ENCODE peak calls at places on chromosomes 16 and 17, in ten cellular contexts. I is sigmoid colon; J is colonic mucosa; B is effector memory CD4-positive, alpha-beta T cell; E is GM12878; L is neuronal stem cell; G is A549; W is IMR-90; N is stomach; P is left ventricle myocardium inferior. T is an unnamed sample. For H3K4me1, the result is how much of the 10 kb centered on the place peaks cover.

GRCh38 chr17:16438557-16439302 is 23.4 kb downstream of the TRPV2 start:
- DNase-seq in I (peak), J (peak), B (peak), E (peak), L (peak), G (peak), W (peak), N (peak), P (peak), T (peak)

GRCh38 chr16:51382940-51383339 is 231.9 kb upstream of the SALL1 start:
- DNase-seq in I (no peak), J (no peak), B (no peak), E (no peak), L (no peak), G (no peak), W (no peak), N (no peak), P (no peak), T (no peak)

GRCh38 chr16:25052530-25052929 is 37.4 kb upstream of the ARHGAP17 start:
- DNase-seq in I (no peak), J (no peak), B (no peak), E (no peak), L (no peak), G (no peak), W (no peak), N (peak), P (peak), T (no peak)

GRCh38 chr17:3762922-3763776 is 37.8 kb downstream of the ITGAE start:
- DNase-seq in I (no peak), J (no peak), B (no peak), E (peak), L (no peak), G (no peak), W (no peak), N (no peak), P (no peak), T (no peak)

GRCh38 chr17:35972945-35973332 is 8.4 kb downstream of the CCL16 start:
- DNase-seq in I (no peak), J (no peak), B (no peak), E (no peak), L (no peak), G (no peak), W (no peak), N (no peak), P (no peak), T (no peak)

GRCh38 chr16:14284930-14285541 is 213.9 kb downstream of the MRTFB start:
- DNase-seq in I (peak), J (no peak), B (no peak), E (no peak), L (no peak), G (peak), W (no peak), N (peak), P (peak), T (no peak)

GRCh38 chr16:79716645-79717323 is 116.2 kb upstream of the MAF start:
- DNase-seq in I (no peak), J (no peak), B (no peak), E (no peak), L (no peak), G (no peak), W (no peak), N (no peak), P (no peak), T (no peak)

GRCh38 chr17:13704333-13704732 is 102.6 kb upstream of the HS3ST3A1 start:
- DNase-seq in I (no peak), J (no peak), B (no peak), E (no peak), L (no peak), G (no peak), W (peak), N (no peak), P (no peak), T (no peak)

GRCh38 chr17:44607836-44608690 is 48.2 kb upstream of the MEIOC start:
- DNase-seq in I (no peak), J (no peak), B (no peak), E (no peak), L (no peak), G (no peak), W (peak), N (no peak), P (no peak), T (no peak)

GRCh38 chr17:17533901-17534441 is 37.8 kb upstream of the RASD1 start:
- DNase-seq in I (no peak), J (peak), B (no peak), E (no peak), L (no peak), G (peak), W (no peak), N (peak), P (no peak), T (no peak)

GRCh38 chr16:85391769-85392583 is 221.1 kb upstream of the GSE1 start:
- DNase-seq in I (peak), J (peak), B (no peak), E (no peak), L (no peak), G (no peak), W (peak), N (no peak), P (peak), T (peak)

GRCh38 chr16:85392756-85393673 is 220.1 kb upstream of the GSE1 start:
- DNase-seq in I (peak), J (peak), B (no peak), E (no peak), L (no peak), G (no peak), W (no peak), N (no peak), P (peak), T (no peak)

GRCh38 chr16:85391175-85391707 is 221.9 kb upstream of the GSE1 start:
- DNase-seq in I (peak), J (no peak), B (no peak), E (no peak), L (no peak), G (no peak), W (no peak), N (no peak), P (no peak), T (no peak)

GRCh38 chr16:85389679-85390470 is 223.2 kb upstream of the GSE1 start:
- DNase-seq in I (peak), J (peak), B (no peak), E (no peak), L (no peak), G (no peak), W (no peak), N (no peak), P (peak), T (peak)

DNA sequence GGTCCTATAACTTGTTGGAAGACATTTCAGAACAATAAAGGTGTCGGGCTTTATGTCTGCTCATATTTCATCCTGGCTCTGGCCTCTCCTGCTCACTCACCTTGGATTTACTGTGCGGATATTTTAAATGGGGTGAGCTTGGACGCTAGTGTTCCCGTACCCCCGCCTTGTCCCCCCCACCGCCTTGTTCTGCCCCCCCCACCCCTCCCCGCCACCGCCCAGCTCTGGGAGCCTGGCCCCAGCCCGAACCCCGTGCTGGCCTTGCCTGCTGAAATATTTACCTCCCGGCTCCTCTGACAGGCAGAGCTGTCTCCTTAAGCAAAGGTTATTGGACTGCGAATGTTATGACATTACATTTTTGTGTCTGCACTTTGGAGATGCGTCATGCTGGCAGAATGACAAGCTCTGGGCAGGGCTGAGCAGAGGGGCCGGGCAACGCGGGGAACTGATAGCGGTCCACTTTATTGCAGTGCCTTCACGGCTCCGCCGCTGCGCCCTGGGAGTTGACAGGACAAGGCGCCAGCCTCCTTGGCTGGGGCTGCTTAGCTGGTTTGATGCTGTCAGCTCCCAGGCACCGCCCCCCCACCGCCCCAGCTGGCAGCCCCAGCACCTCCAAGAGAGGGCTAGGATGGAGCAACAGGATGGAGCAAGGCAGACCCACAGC is 222.5 kb upstream of the GSE1 start:
- DNase-seq in I (peak), J (peak), B (no peak), E (no peak), L (no peak), G (peak), W (peak), N (peak), P (peak), T (peak)
- H3K27ac ChIP-seq in I (peak), J (no peak), B (no peak), E (no peak), L (no peak), G (peak), W (peak), N (no peak), P (peak), T (peak)

GRCh38 chr16:89475144-89475543 is 15.2 kb downstream of the ANKRD11 start:
- DNase-seq in I (no peak), J (no peak), B (no peak), E (no peak), L (no peak), G (no peak), W (no peak), N (no peak), P (no peak), T (no peak)

GRCh38 chr16:89473791-89474414 is 16.5 kb downstream of the ANKRD11 start:
- DNase-seq in I (no peak), J (no peak), B (no peak), E (no peak), L (no peak), G (no peak), W (peak), N (no peak), P (no peak), T (no peak)

GRCh38 chr16:89478576-89479221 is 11.7 kb downstream of the ANKRD11 start:
- DNase-seq in I (no peak), J (no peak), B (no peak), E (no peak), L (no peak), G (no peak), W (peak), N (no peak), P (no peak), T (no peak)

GRCh38 chr16:89476811-89477261 is 13.5 kb downstream of the ANKRD11 start:
- DNase-seq in I (no peak), J (no peak), B (no peak), E (peak), L (no peak), G (no peak), W (no peak), N (no peak), P (no peak), T (no peak)

GRCh38 chr16:89476379-89476778 is 14.0 kb downstream of the ANKRD11 start:
- DNase-seq in I (no peak), J (no peak), B (no peak), E (no peak), L (no peak), G (no peak), W (no peak), N (peak), P (no peak), T (no peak)
- H3K4me1 ChIP-seq in I (under half), J (under half), B (half or more), E (under half), L (under half), G (half or more), W (under half), N (half or more), P (half or more), T (under half)

DNA sequence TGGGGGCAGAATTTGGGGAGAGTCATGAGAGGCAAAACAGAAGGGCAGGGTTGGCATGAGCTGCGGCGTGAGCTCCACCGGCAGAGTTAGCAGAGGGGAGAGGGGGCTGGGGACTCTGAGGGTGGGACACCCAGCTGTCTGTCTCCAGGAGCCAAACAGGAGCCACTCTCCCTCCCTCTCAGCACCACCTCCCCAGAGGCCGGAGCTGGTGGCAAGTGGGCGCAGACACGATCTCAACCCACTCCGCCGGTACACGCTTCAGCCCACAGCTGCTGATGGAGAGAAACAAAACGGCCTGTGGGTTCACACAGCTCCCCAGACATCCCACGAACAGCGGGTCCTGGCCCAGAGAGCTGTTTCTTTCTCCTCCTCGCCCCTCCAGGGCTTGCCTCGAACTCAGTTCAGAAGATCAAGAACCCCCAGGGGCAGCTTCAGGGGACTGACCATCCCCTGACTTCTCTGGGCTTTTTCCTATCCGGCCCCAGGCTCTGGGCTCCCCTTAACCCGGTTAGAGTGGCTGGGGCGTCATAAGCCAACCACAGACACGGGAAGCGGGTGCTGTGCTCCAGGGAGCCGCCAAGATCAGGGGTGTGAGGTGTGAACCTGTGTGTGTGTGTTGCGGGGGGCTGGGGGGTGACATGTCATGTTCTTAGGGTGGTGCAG is 7.6 kb downstream of the RHBDF2 start:
- DNase-seq in I (no peak), J (no peak), B (no peak), E (no peak), L (no peak), G (no peak), W (no peak), N (peak), P (no peak), T (peak)
- H3K4me3 ChIP-seq in I (no peak), J (no peak), B (peak), E (peak), L (no peak), G (no peak), W (no peak), N (peak), P (peak), T (no peak)

GRCh38 chr16:11082108-11082859 is 137.9 kb downstream of the CLEC16A start:
- DNase-seq in I (no peak), J (no peak), B (no peak), E (no peak), L (no peak), G (no peak), W (no peak), N (no peak), P (no peak), T (no peak)

GRCh38 chr16:11087691-11088431 is 143.5 kb downstream of the CLEC16A start:
- DNase-seq in I (no peak), J (no peak), B (no peak), E (no peak), L (no peak), G (no peak), W (peak), N (no peak), P (no peak), T (no peak)

GRCh38 chr16:11084484-11085024 is 140.2 kb downstream of the CLEC16A start:
- DNase-seq in I (peak), J (no peak), B (no peak), E (no peak), L (no peak), G (no peak), W (peak), N (no peak), P (no peak), T (no peak)

GRCh38 chr16:11082860-11083388 is 138.6 kb downstream of the CLEC16A start:
- DNase-seq in I (no peak), J (no peak), B (no peak), E (no peak), L (no peak), G (no peak), W (no peak), N (no peak), P (no peak), T (no peak)

DNA sequence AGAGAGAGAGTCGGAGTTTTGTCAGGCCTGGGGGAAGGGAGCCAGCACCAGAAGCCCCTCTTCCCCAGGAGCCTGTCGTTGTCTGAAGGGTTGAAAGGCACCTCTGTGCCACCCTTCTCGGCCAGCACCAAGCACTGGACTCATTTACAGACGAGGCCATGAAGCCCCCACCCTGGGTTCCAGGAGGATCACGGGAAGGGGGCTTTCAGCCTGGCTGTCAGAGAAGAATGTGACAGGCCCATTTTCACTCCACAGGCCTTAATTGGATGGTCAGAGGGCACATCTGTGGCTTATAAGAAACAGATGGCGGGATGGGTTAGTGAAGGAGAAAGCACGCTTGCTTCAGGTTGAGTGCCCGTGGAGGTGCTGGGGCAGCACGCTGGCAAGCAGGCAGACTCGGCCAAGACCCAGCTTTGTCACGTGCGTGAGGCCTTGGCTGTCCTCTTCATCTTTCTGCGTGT is 140.7 kb downstream of the CLEC16A start:
- DNase-seq in I (peak), J (no peak), B (no peak), E (no peak), L (no peak), G (no peak), W (peak), N (no peak), P (no peak), T (no peak)
- H3K27ac ChIP-seq in I (peak), J (no peak), B (no peak), E (no peak), L (no peak), G (no peak), W (peak), N (no peak), P (no peak), T (no peak)